ENCODE peak calls at places on chromosomes 2 and 18, in seven cellular contexts. Z, D, Q, L, M, V and T are unnamed samples.

GRCh38 chr2:172253190-172254052 is 150.7 kb upstream of the DLX2 start:
- DNase-seq in Z (no peak), D (no peak), Q (peak), L (peak), M (no peak), V (peak), T (no peak)

GRCh38 chr2:10272464-10272863 is 30.2 kb upstream of the HPCAL1 start:
- DNase-seq in Z (peak), D (no peak), Q (no peak), L (no peak), M (no peak), V (no peak), T (peak)

GRCh38 chr2:150624001-150624401 is 136.5 kb upstream of the RND3 start:
- DNase-seq in Z (no peak), D (no peak), Q (no peak), L (no peak), M (no peak), V (no peak), T (no peak)

GRCh38 chr2:234771985-234772774 is 179.6 kb upstream of the SH3BP4 start:
- DNase-seq in Z (no peak), D (peak), Q (no peak), L (peak), M (no peak), V (no peak), T (no peak)

GRCh38 chr2:70069049-70069448 is 18.2 kb upstream of the PCBP1 start:
- DNase-seq in Z (no peak), D (no peak), Q (no peak), L (peak), M (no peak), V (no peak), T (no peak)

GRCh38 chr2:29074401-29074800 is at the start of gene PCARE:
- DNase-seq in Z (no peak), D (no peak), Q (no peak), L (no peak), M (no peak), V (no peak), T (no peak)

GRCh38 chr2:233021771-233022170 is 8.7 kb upstream of the NGEF start:
- DNase-seq in Z (no peak), D (no peak), Q (no peak), L (peak), M (no peak), V (no peak), T (no peak)

GRCh38 chr2:205387350-205388045 is 294.8 kb upstream of the NRP2 start:
- DNase-seq in Z (no peak), D (no peak), Q (no peak), L (no peak), M (no peak), V (no peak), T (no peak)

GRCh38 chr18:21760321-21760720 is 19.7 kb downstream of the MIB1 start:
- DNase-seq in Z (no peak), D (no peak), Q (no peak), L (no peak), M (no peak), V (no peak), T (no peak)

GRCh38 chr2:85445316-85446295 is 27.1 kb downstream of the SH2D6 start:
- DNase-seq in Z (no peak), D (peak), Q (peak), L (peak), M (no peak), V (no peak), T (peak)

GRCh38 chr2:212288308-212288707 is 250.3 kb downstream of the ERBB4 start:
- DNase-seq in Z (no peak), D (no peak), Q (no peak), L (no peak), M (peak), V (no peak), T (no peak)

GRCh38 chr2:170656669-170657068 is 58.5 kb upstream of the SP5 start:
- DNase-seq in Z (no peak), D (no peak), Q (no peak), L (no peak), M (no peak), V (no peak), T (no peak)

GRCh38 chr2:226447896-226448295 is 351.7 kb downstream of the IRS1 start:
- DNase-seq in Z (no peak), D (no peak), Q (no peak), L (peak), M (no peak), V (no peak), T (no peak)